ENCODE peak calls at places on chromosomes 12 and 14, in seven cellular contexts. T is T-helper 2 cell; P is left ventricle myocardium inferior; D is stimulated activated CD8-positive, alpha-beta memory T cell treated with anti-CD3 and anti-CD28 coated beads, Interleukin-7, amount 100 ng/mL, for 1 hour; E is iris pigment epithelial cell; N is NCI-H526; S is activated naive CD4-positive, alpha-beta T cell treated with anti-CD3 and anti-CD28 coated beads for 36 hours. Q is an unnamed sample.

GRCh38 chr12:131511803-131512564 is 198.9 kb upstream of the SFSWAP start:
- DNase-seq in T (no peak), P (no peak), D (no peak), N (no peak), S (no peak), E (no peak), Q (no peak)

GRCh38 chr12:45973526-45973925 is 16.8 kb downstream of the SCAF11 start:
- DNase-seq in N (no peak), S (no peak), T (no peak), D (no peak), E (peak), P (no peak), Q (no peak)

GRCh38 chr12:5022465-5023061 is 21.1 kb upstream of the KCNA5 start:
- DNase-seq in D (no peak), N (peak), S (peak), T (no peak), P (no peak), E (peak), Q (no peak)

GRCh38 chr14:46063872-46064271 is 587.7 kb downstream of the RPL10L start:
- DNase-seq in E (no peak), S (no peak), T (no peak), N (no peak), D (no peak), P (no peak), Q (peak)

GRCh38 chr14:60648169-60648933 is 926 bp downstream of the SIX1 start:
- DNase-seq in P (no peak), S (no peak), T (no peak), E (no peak), D (no peak), N (no peak), Q (peak)

GRCh38 chr12:84636801-84637285 is 275.8 kb downstream of the SLC6A15 start:
- DNase-seq in D (no peak), N (peak), T (no peak), E (peak), S (no peak), P (no peak), Q (no peak)

GRCh38 chr12:65602579-65603295 is 221.5 kb upstream of the HMGA2 start:
- DNase-seq in D (no peak), N (peak), P (peak), E (peak), T (no peak), S (peak), Q (peak)

GRCh38 chr12:19771858-19772257 is 332.6 kb downstream of the AEBP2 start:
- DNase-seq in S (no peak), D (no peak), E (peak), N (no peak), T (no peak), P (no peak), Q (peak)

GRCh38 chr14:83607682-83608081 is 1922.3 kb upstream of the FLRT2 start:
- DNase-seq in S (no peak), D (no peak), P (no peak), T (no peak), E (no peak), N (no peak), Q (no peak)

GRCh38 chr14:61382842-61383241 is 61.5 kb downstream of the PRKCH start:
- DNase-seq in S (no peak), P (no peak), T (no peak), N (no peak), D (no peak), E (no peak), Q (no peak)

GRCh38 chr14:101478096-101478495 is 83.2 kb upstream of the DIO3 start:
- DNase-seq in E (no peak), P (no peak), T (no peak), S (no peak), N (no peak), D (no peak), Q (no peak)

GRCh38 chr12:42332301-42332894 is 6.4 kb downstream of the PPHLN1 start:
- DNase-seq in N (peak), T (no peak), D (no peak), P (no peak), S (peak), E (peak), Q (no peak)

GRCh38 chr12:96078281-96078761 is 42.9 kb upstream of the LTA4H start:
- DNase-seq in E (no peak), D (no peak), T (no peak), P (peak), S (no peak), N (no peak), Q (no peak)

GRCh38 chr12:7934560-7935463 is 1.2 kb downstream of the SLC2A3 start:
- DNase-seq in D (no peak), N (no peak), S (no peak), P (no peak), T (no peak), E (no peak), Q (no peak)

GRCh38 chr14:94571950-94572349 is 9.3 kb upstream of the SERPINA5 start:
- DNase-seq in P (no peak), S (no peak), D (no peak), T (no peak), N (no peak), E (peak), Q (peak)

GRCh38 chr14:102525213-102526143 is 15.9 kb upstream of the ANKRD9 start:
- DNase-seq in D (no peak), E (peak), T (no peak), N (no peak), P (no peak), S (peak), Q (peak)

GRCh38 chr12:72330291-72330690 is 58.1 kb downstream of the TRHDE start:
- DNase-seq in P (no peak), D (no peak), T (no peak), N (no peak), E (peak), S (no peak), Q (peak)